ENCODE peak calls at places on chromosome 12, in four cellular contexts. A is heart left ventricle, T is testis, Q is AG10803. M is an unnamed sample.

GRCh38 chr12:19764408-19764807 is 325.1 kb downstream of the AEBP2 start:
- DNase-seq in T (no peak), Q (peak; percentile 34), A (no peak), M (peak; percentile 60)

GRCh38 chr12:104648746-104649145 is 192.0 kb downstream of the CHST11 start:
- DNase-seq in Q (no peak), T (no peak), A (no peak), M (no peak)

GRCh38 chr12:91654087-91654486 is 471.5 kb upstream of the DCN start:
- DNase-seq in Q (no peak), A (no peak), T (no peak), M (no peak)

GRCh38 chr12:49233842-49234526 is 30.9 kb upstream of the TUBA1C start:
- DNase-seq in T (peak; percentile 73), A (peak; percentile 51), Q (no peak), M (no peak)

GRCh38 chr12:100666588-100666987 is 93.1 kb downstream of the GAS2L3 start:
- DNase-seq in Q (no peak), T (no peak), A (no peak), M (no peak)

GRCh38 chr12:122961551-122962329 is 4.5 kb downstream of the ABCB9 start:
- DNase-seq in A (no peak), T (no peak), Q (no peak), M (no peak)

GRCh38 chr12:124302807-124303578 is 8.1 kb downstream of the RFLNA start:
- DNase-seq in T (no peak), Q (no peak), A (no peak), M (no peak)

GRCh38 chr12:114911196-114911595 is 227.2 kb upstream of the TBX3 start:
- DNase-seq in A (no peak), T (no peak), Q (no peak), M (no peak)

GRCh38 chr12:112514926-112515642 is 96.3 kb downstream of the PTPN11 start:
- DNase-seq in A (no peak), Q (peak; percentile 37), T (no peak), M (no peak)

GRCh38 chr12:56321027-56321426 is 5.2 kb upstream of the CNPY2 start:
- DNase-seq in T (no peak), Q (peak; percentile 11), A (no peak), M (no peak)

GRCh38 chr12:123829561-123829960 is 67.5 kb downstream of the DNAH10 start:
- DNase-seq in T (no peak), A (no peak), Q (no peak), M (no peak)

GRCh38 chr12:51395283-51396230 is 4.4 kb upstream of the GALNT6 start:
- DNase-seq in A (no peak), T (no peak), Q (no peak), M (no peak)

GRCh38 chr12:98464155-98464554 is 51.2 kb upstream of the TMPO start:
- DNase-seq in Q (no peak), A (no peak), T (no peak), M (peak; percentile 71)

GRCh38 chr12:89636776-89637160 is 71.9 kb downstream of the ATP2B1 start:
- DNase-seq in Q (peak; percentile 10), A (no peak), T (no peak), M (no peak)

GRCh38 chr12:87995581-87996178 is 33.5 kb downstream of the C12orf50 start:
- DNase-seq in A (peak; percentile 37), Q (peak; percentile 68), T (peak; percentile 73), M (peak; percentile 80)

GRCh38 chr12:114343585-114343984 is 62.4 kb downstream of the TBX5 start:
- DNase-seq in A (no peak), T (no peak), Q (no peak), M (no peak)

GRCh38 chr12:14663002-14663401 is 33.4 kb downstream of the GUCY2C start:
- DNase-seq in A (no peak), Q (no peak), T (no peak), M (no peak)

GRCh38 chr12:107948675-107949074 is 174.2 kb downstream of the ASCL4 start:
- DNase-seq in T (no peak), A (no peak), Q (no peak), M (no peak)

GRCh38 chr12:50326636-50327284 is 43.4 kb upstream of the LIMA1 start:
- DNase-seq in Q (peak; percentile 55), A (no peak), T (no peak), M (peak; percentile 80)

GRCh38 chr12:49294086-49294803 is 702 bp upstream of the PRPH start:
- DNase-seq in Q (no peak), A (no peak), T (no peak), M (no peak)

GRCh38 chr12:104519190-104519857 is 62.6 kb downstream of the CHST11 start:
- DNase-seq in Q (peak; percentile 29), A (no peak), T (no peak), M (no peak)

GRCh38 chr12:91406920-91407341 is 224.3 kb upstream of the DCN start:
- DNase-seq in T (no peak), A (no peak), Q (peak; percentile 1), M (no peak)

GRCh38 chr12:11347810-11348209 is 37.6 kb upstream of the PRB4 start:
- DNase-seq in T (no peak), Q (no peak), A (no peak), M (no peak)

GRCh38 chr12:46389130-46389616 is 16.6 kb upstream of the SLC38A2 start:
- DNase-seq in Q (peak; percentile 100), A (no peak), T (peak; percentile 38), M (peak; percentile 100)

GRCh38 chr12:4850857-4851380 is 58.8 kb upstream of the KCNA1 start:
- DNase-seq in Q (no peak), T (no peak), A (no peak), M (no peak)

GRCh38 chr12:106152334-106152733 is 13.6 kb upstream of the NUAK1 start:
- DNase-seq in A (no peak), T (no peak), Q (no peak), M (no peak)

GRCh38 chr12:53193040-53193439 is 12.3 kb upstream of the CSAD start:
- DNase-seq in Q (no peak), A (no peak), T (no peak), M (no peak)

GRCh38 chr12:2836004-2836403 is 1.2 kb upstream of the NRIP2 start:
- DNase-seq in Q (no peak), T (no peak), A (no peak), M (no peak)

GRCh38 chr12:4379410-4379809 is at the start of gene FGF23:
- DNase-seq in Q (peak; percentile 3), A (no peak), T (no peak), M (peak; percentile 9)

GRCh38 chr12:54004841-54005530 is 3.8 kb upstream of the HOXC8 start:
- DNase-seq in A (no peak), Q (peak; percentile 74), T (no peak), M (peak; percentile 19)

GRCh38 chr12:20453756-20454310 is 85.5 kb downstream of the PDE3A start:
- DNase-seq in A (no peak), Q (no peak), T (no peak), M (no peak)

GRCh38 chr12:45122776-45123380 is 72.0 kb upstream of the DBX2 start:
- DNase-seq in Q (peak; percentile 31), A (no peak), T (peak; percentile 16), M (peak; percentile 60)
- TF ChIP-seq CTCF in Q (peak; percentile 41), A (peak; percentile 26), T (no peak), M (peak; percentile 57)

DNA sequence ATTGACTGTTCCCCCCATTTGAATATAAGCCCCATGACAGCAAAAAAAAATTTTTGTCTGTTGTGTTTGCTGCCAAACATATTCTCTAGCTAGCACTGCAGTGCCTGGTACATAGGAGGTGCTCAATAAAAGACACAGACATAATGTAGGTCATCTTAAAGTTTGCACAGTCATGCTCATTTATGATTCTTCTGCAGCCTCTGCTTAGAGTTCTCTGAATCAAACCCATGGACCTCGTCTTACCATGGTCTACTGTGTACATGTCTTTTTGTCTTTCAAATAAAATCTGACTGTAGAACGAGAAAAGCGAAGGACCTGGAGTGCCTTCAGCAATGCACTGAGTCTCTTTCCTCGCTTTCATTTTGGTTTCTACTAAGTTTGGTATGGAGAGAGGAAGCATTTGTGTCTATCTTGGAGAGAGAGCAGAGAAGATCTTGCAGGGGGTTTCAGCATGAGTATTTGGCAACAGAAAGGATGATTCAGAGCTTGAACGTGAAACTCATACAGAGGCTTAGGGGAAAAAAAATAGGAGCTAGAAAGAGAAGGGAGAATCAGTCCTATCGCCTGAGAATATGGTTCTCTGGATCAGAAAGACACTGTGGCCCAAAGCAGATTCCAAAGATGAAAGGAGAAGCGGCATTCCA is 38.8 kb upstream of the TMCC3 start:
- DNase-seq in A (no peak), Q (peak; percentile 35), T (no peak), M (peak; percentile 87)
- H3K4me3 ChIP-seq in A (no peak overlapping the region), Q (no peak overlapping the region), T (no peak overlapping the region), M (no peak overlapping the region)

DNA sequence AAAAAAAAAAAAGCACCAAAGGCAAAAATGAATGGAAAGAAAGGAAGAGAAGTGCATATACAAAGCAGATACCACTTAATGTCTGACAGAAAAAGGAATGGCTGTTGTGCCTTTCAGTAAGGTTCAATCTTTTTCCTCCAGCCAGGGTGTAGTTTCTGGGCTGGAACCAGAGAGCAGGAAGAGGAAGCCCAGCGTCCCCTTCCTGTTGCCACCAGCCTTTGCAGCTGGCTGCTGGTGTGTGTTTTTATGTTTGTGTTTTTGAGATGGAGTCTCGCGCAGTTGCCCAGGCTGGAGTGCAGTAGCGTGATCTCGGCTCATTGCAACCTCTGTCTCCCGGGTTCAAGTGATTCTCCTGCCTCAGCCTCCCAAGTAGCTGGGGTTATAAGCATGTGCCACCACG is 64.6 kb upstream of the LTA4H start:
- DNase-seq in T (no peak), A (no peak), Q (no peak), M (no peak)
- TF ChIP-seq CTCF in T (no peak), A (no peak), Q (no peak), M (no peak)

DNA sequence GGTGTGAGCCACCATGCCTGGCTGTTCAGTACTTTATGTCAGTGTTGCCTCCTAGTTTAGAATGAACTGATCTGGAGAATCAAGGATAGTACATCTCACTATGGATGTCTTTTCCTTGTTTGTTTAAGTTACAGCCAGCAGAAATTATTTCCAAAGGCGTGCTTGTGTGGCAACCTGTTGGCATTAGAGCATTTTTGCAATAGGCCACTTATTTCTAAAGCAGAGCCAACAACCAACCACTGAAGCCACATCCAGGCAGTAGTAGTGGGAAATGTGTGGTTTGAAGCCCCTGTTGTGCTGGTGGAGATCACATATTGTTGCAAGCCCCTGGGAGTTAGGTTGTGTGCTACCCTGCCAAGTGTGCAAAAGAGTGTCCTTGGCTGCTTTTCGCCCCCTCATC is 3.7 kb downstream of the ANO6 start:
- DNase-seq in A (no peak), T (no peak), Q (peak; percentile 23), M (no peak)
- H3K4me3 ChIP-seq in A (no peak overlapping the region), T (no peak overlapping the region), Q (no peak overlapping the region), M (no peak overlapping the region)

DNA sequence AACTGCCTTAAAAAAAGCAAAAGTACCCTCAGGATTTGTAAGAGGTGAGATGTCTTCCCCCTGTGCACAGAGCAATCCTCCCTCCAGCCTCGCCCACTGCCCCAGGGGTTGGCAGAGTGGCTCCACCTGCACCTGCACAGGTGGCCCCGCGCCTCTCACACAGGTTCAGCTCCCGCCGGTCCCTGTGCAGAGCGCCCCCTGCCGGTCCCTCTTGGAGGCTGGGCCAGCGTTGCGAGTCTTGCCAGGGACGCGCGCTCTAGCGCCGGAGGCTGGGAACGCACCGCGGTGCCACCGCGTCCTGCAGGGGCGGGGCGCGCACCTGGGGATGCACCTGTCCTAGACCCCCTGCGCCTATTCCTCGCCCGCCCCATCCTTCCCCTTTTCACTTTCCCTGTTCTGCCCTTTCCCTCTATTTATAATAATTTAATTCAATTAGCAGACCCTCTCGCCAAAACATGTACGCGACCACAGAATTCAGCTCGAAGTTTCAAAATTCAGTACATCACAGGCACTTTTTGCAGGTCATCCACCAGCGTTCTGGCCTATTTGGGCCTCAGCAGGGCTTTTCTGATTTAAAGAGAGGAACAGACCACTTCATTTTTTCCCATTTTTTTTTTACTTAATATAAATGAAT is 618.6 kb downstream of the AACS start:
- DNase-seq in A (no peak), Q (no peak), T (peak; percentile 82), M (no peak)
- TF ChIP-seq CTCF in A (no peak), Q (no peak), T (peak; percentile 62), M (no peak)